ENCODE peak calls at places on chromosome 21, in four cellular contexts. U is Panc1, N is tibial artery, A is foreskin fibroblast. O is an unnamed sample.

GRCh38 chr21:15227919-15228318 is 163.1 kb upstream of the NRIP1 start:
- DNase-seq in N (no peak), U (no peak), A (no peak), O (no peak)

GRCh38 chr21:46675595-46676280 is 40.3 kb downstream of the PRMT2 start:
- DNase-seq in U (no peak), A (peak), N (no peak), O (no peak)

GRCh38 chr21:32812035-32812434 is 40.5 kb upstream of the PAXBP1 start:
- DNase-seq in U (no peak), N (no peak), A (peak), O (peak)

GRCh38 chr21:32770514-32771133 is 931 bp downstream of the PAXBP1 start:
- DNase-seq in N (peak), U (no peak), A (peak), O (no peak)

GRCh38 chr21:26849428-26850115 is 4.4 kb upstream of the ADAMTS1 start:
- DNase-seq in A (peak), U (no peak), N (no peak), O (no peak)

GRCh38 chr21:36104306-36105300 is 30.3 kb upstream of the CBR3 start:
- DNase-seq in A (peak), U (no peak), N (no peak), O (peak)

GRCh38 chr21:30233636-30234035 is 17.7 kb upstream of the CLDN8 start:
- DNase-seq in U (no peak), N (no peak), A (peak), O (no peak)

GRCh38 chr21:24671901-24672300 is 935.4 kb downstream of the MRPL39 start:
- DNase-seq in U (no peak), N (no peak), A (no peak), O (no peak)

GRCh38 chr21:23725576-23725975 is 1881.7 kb downstream of the MRPL39 start:
- DNase-seq in U (no peak), A (no peak), N (no peak), O (no peak)

GRCh38 chr21:27571706-27572105 is 604.8 kb upstream of the ADAMTS5 start:
- DNase-seq in A (peak), N (no peak), U (no peak), O (no peak)

GRCh38 chr21:25708467-25709065 is 26.1 kb downstream of the ATP5PF start:
- DNase-seq in A (peak), U (peak), N (no peak), O (peak)

GRCh38 chr21:30563072-30563471 is 2.0 kb upstream of the KRTAP19-7 start:
- DNase-seq in A (no peak), N (no peak), U (no peak), O (no peak)

GRCh38 chr21:46448108-46448507 is 10.6 kb upstream of the DIP2A start:
- DNase-seq in A (no peak), N (no peak), U (no peak), O (no peak)

GRCh38 chr21:15279484-15279883 is 214.7 kb upstream of the NRIP1 start:
- DNase-seq in A (peak), N (no peak), U (no peak), O (no peak)

GRCh38 chr21:14699433-14700410 is 153.6 kb upstream of the SAMSN1 start:
- DNase-seq in A (no peak), N (no peak), U (no peak), O (no peak)

GRCh38 chr21:22136770-22137169 is 1138.6 kb downstream of the NCAM2 start:
- DNase-seq in U (no peak), A (no peak), N (no peak), O (no peak)

GRCh38 chr21:26887241-26887640 is 42.0 kb upstream of the ADAMTS1 start:
- DNase-seq in A (peak), N (no peak), U (no peak), O (no peak)

GRCh38 chr21:31284797-31285397 is 59.2 kb downstream of the TIAM1 start:
- DNase-seq in A (peak), U (no peak), N (no peak), O (no peak)

GRCh38 chr21:26077523-26077922 is 93.0 kb downstream of the APP start:
- DNase-seq in U (no peak), N (no peak), A (no peak), O (no peak)

GRCh38 chr21:31520506-31521163 is 138.9 kb upstream of the SOD1 start:
- DNase-seq in U (no peak), N (no peak), A (no peak), O (no peak)

GRCh38 chr21:36235058-36235582 is 78.5 kb downstream of the DOP1B start:
- DNase-seq in U (no peak), A (no peak), N (no peak), O (no peak)

GRCh38 chr21:29647353-29647781 is 292.4 kb downstream of the GRIK1 start:
- DNase-seq in N (no peak), A (no peak), U (no peak), O (no peak)

GRCh38 chr21:14768042-14768441 is 221.9 kb upstream of the SAMSN1 start:
- DNase-seq in U (no peak), A (no peak), N (no peak), O (no peak)

GRCh38 chr21:36193200-36193599 is 36.6 kb downstream of the DOP1B start:
- DNase-seq in A (peak), N (no peak), U (no peak), O (no peak)

GRCh38 chr21:15061284-15061683 is 3.5 kb downstream of the NRIP1 start:
- DNase-seq in N (no peak), A (no peak), U (no peak), O (no peak)

GRCh38 chr21:26954591-26955214 is 12.2 kb downstream of the ADAMTS5 start:
- DNase-seq in A (peak), U (no peak), N (no peak), O (no peak)

GRCh38 chr21:28473530-28474225 is 519.0 kb downstream of the LTN1 start:
- DNase-seq in A (peak), N (no peak), U (no peak), O (no peak)

GRCh38 chr21:26626187-26626586 is 53.1 kb upstream of the CYYR1 start:
- DNase-seq in U (no peak), A (no peak), N (no peak), O (no peak)

GRCh38 chr21:25939396-25939761 is 204.6 kb downstream of the GABPA start:
- DNase-seq in U (no peak), N (no peak), A (no peak), O (no peak)

GRCh38 chr21:31781737-31782136 is 49.8 kb upstream of the SCAF4 start:
- DNase-seq in A (peak), U (no peak), N (no peak), O (peak)

GRCh38 chr21:27771938-27772505 is 805.1 kb upstream of the ADAMTS5 start:
- DNase-seq in A (no peak), N (no peak), U (no peak), O (no peak)

GRCh38 chr21:29938968-29939858 is 583 bp downstream of the GRIK1 start:
- DNase-seq in A (peak), U (no peak), N (no peak), O (no peak)

GRCh38 chr21:14572206-14572780 is 26.2 kb upstream of the SAMSN1 start:
- DNase-seq in U (no peak), N (no peak), A (no peak), O (no peak)

GRCh38 chr21:15060776-15061175 is 4.0 kb downstream of the NRIP1 start:
- DNase-seq in N (no peak), A (peak), U (no peak), O (no peak)

GRCh38 chr21:29340228-29340627 is 41.5 kb downstream of the BACH1 start:
- DNase-seq in A (peak), N (no peak), U (no peak), O (no peak)

GRCh38 chr21:17818158-17819113 is 720 bp downstream of the C21orf91 start:
- DNase-seq in N (peak), A (peak), U (no peak), O (peak)

GRCh38 chr21:25980710-25981109 is 189.9 kb downstream of the APP start:
- DNase-seq in U (no peak), A (no peak), N (no peak), O (no peak)

GRCh38 chr21:19510057-19510456 is 1106.5 kb upstream of the TMPRSS15 start:
- DNase-seq in N (no peak), U (no peak), A (no peak), O (no peak)

GRCh38 chr21:34082769-34083168 is 9.4 kb downstream of the MRPS6 start:
- DNase-seq in A (no peak), U (no peak), N (no peak), O (no peak)

GRCh38 chr21:34078915-34079314 is 5.5 kb downstream of the MRPS6 start:
- DNase-seq in U (no peak), N (no peak), A (no peak), O (no peak)

GRCh38 chr21:34083357-34083756 is 10.0 kb downstream of the MRPS6 start:
- DNase-seq in A (no peak), U (no peak), N (no peak), O (no peak)

GRCh38 chr21:34077888-34078287 is 4.5 kb downstream of the MRPS6 start:
- DNase-seq in U (no peak), A (no peak), N (no peak), O (no peak)

DNA sequence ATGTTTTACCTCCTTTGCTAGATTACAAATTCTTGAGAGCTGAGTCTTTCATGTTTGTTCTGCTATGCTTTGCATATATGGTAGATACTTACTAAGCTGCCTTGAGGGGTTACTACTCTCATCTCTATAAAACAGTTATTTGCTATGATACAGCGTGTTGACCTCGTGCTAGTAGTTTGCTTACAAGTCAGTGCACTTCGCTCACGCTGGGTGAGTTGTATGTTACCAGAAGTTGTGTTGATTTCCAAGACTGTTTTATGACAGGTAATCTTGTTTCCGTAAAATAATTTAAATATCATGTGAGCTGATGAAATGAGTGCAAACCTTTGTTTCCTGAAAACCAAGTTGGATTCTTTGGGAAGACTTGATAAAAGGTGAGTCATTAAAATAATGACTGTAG is 7.3 kb downstream of the MRPS6 start:
- DNase-seq in U (no peak), A (no peak), N (no peak), O (no peak)
- H3K4me3 ChIP-seq in U (no peak), A (no peak), N (no peak), O (no peak)

GRCh38 chr21:44364151-44365053 is 11.0 kb downstream of the TRPM2 start:
- DNase-seq in A (no peak), N (no peak), U (no peak), O (no peak)
- TF ChIP-seq CTCF in A (no peak), N (no peak), U (no peak), O (no peak)

DNA sequence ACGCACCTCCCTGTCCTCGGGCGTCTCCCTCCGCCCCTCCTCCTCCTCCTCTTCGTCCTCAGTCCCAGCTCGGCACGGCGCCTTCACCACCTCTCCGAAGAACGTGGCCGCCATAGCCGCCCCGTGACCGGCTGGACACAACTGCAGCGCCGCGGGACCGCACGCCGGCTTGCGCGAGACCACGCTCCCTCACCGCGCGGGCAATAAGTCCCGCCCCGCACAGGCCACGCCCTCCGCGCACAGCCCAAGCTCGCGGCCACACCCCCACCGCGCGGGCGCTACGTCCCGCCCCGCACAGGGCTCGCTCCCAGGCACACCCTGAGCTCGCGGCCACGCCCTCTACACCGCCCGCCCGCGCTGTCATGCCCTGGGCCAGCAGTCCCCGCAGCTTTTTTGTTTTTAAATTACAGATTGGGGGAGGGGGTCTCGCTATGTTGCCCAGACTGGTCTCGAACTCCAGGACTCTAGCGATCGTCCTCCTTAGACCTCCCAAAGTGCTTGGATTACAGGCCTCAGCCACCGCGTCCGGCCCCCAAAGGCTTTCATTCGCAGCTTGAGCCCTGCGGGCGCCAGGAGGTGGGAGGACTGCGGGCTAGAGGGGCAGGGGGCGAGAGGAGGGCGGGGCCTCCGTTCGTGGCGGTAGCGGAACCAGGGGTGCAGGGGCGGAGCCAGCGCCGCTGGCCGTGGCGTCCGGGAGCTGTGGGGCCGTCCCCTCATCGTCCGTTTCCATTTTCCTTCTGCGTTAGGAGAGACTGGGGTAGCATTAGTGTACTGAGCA is at the start of gene PSMG1:
- DNase-seq in U (peak), A (peak), N (peak), O (peak)
- H3K4me3 ChIP-seq in U (peak), A (peak), N (peak), O (peak)

GRCh38 chr21:39094847-39095525 is 88.3 kb downstream of the PSMG1 start:
- DNase-seq in A (no peak), U (no peak), N (peak), O (no peak)

GRCh38 chr21:39097335-39097861 is 85.9 kb downstream of the PSMG1 start:
- DNase-seq in U (no peak), N (peak), A (no peak), O (no peak)

GRCh38 chr21:39097981-39098380 is 85.3 kb downstream of the PSMG1 start:
- DNase-seq in N (peak), A (no peak), U (no peak), O (no peak)

GRCh38 chr21:39095681-39096080 is 87.6 kb downstream of the PSMG1 start:
- DNase-seq in N (peak), U (no peak), A (no peak), O (no peak)

DNA sequence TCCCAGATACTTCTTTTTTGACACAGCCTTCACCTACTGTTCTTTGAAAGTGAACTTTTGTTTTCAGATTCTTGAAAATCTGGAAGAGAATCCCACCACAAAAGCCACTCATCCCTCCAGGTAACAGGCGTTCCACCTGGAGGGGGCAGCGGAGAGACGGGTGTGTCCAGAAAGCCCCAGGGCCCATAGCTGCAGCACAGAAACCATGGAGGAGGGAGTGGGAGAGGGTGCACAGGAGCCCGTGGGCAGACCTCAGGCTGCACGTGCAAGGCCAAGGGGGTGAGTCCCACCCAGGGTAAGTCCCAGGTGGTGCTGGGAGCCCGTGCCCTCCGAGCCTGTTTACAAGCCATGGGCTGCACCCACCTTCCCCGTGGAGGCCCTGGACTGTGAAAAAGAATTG is 86.5 kb downstream of the PSMG1 start:
- DNase-seq in U (no peak), A (no peak), N (peak), O (no peak)
- TF ChIP-seq CTCF in U (no peak), A (no peak), N (no peak), O (no peak)

GRCh38 chr21:16579538-16579937 is 849.8 kb downstream of the USP25 start:
- DNase-seq in U (no peak), A (peak), N (no peak), O (no peak)
- H3K4me3 ChIP-seq in U (no peak), A (no peak), N (no peak), O (no peak)

GRCh38 chr21:41069305-41069642 is 98.7 kb upstream of the BACE2 start:
- DNase-seq in U (no peak), N (no peak), A (no peak), O (no peak)

GRCh38 chr21:41074607-41075184 is 93.3 kb upstream of the BACE2 start:
- DNase-seq in U (no peak), A (no peak), N (no peak), O (no peak)

GRCh38 chr21:41075668-41076463 is 92.1 kb upstream of the BACE2 start:
- DNase-seq in N (no peak), U (no peak), A (no peak), O (no peak)

GRCh38 chr21:41068411-41069304 is 99.3 kb upstream of the BACE2 start:
- DNase-seq in U (peak), N (peak), A (peak), O (peak)

DNA sequence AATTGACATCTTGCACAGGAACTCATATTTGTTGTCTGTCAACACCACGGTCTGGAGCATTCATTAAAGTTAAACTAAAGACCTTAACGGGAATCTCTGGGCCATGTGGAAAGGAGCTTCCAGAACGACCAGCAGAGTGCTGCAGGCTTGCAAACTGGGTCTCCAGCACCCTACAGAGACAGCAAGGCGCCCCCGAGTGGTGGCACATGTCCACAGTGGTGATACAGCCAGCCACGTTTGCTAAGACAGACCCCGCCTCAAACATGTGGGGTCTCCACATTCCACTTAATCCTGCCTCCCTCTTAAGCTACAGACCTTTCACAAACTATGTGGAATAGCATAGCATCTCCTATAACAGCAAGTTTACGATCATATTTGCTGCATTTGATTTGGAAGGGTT is 96.5 kb upstream of the BACE2 start:
- DNase-seq in A (no peak), N (no peak), U (no peak), O (no peak)
- TF ChIP-seq CTCF in A (no peak), N (no peak), U (peak), O (no peak)

GRCh38 chr21:45362748-45363145 is 42.2 kb upstream of the COL18A1 start:
- DNase-seq in U (no peak), A (no peak), N (no peak), O (no peak)

GRCh38 chr21:45364464-45365185 is 40.3 kb upstream of the COL18A1 start:
- DNase-seq in U (no peak), N (peak), A (no peak), O (no peak)

GRCh38 chr21:45365608-45366241 is 39.2 kb upstream of the COL18A1 start:
- DNase-seq in U (no peak), N (no peak), A (peak), O (no peak)

GRCh38 chr21:45365186-45365607 is 39.8 kb upstream of the COL18A1 start:
- DNase-seq in N (no peak), A (no peak), U (no peak), O (no peak)

GRCh38 chr21:45363921-45364463 is 41.0 kb upstream of the COL18A1 start:
- DNase-seq in N (peak), A (peak), U (peak), O (peak)
- H3K4me3 ChIP-seq in N (peak), A (no peak), U (no peak), O (no peak)

GRCh38 chr21:42255825-42256224 is 36.9 kb downstream of the ABCG1 start:
- DNase-seq in U (no peak), N (no peak), A (no peak), O (no peak)
- TF ChIP-seq CTCF in U (no peak), N (no peak), A (no peak), O (no peak)

DNA sequence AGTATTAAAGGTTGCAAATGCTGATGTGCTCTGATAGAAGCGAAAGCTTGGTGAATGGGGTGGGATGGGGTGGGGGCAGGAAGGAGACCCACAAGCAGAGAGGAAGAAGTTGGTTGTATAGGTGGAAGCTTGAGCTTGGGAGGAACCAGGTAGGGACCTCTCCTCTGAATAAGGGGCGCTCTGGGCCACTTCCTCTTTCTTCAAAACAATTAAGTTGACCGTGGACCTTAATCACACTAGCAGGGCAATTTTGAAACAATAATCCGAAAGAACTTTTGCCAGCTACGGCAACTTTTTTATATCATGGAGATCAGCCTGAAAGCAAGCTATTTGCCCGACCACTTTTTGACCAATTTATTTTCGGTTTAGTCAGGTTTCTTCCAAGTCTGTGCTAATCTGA is 1.9 kb upstream of the DYRK1A start:
- DNase-seq in A (no peak), N (no peak), U (no peak), O (no peak)
- H3K4me3 ChIP-seq in A (peak), N (no peak), U (peak), O (no peak)